ENCODE peak calls at places on chromosomes 13 and 19, in nine cellular contexts. F, Z, X, U, L, C, K, D and W are unnamed samples.

GRCh38 chr13:99320693-99321481 is 13.7 kb upstream of the GPR183 start:
- DNase-seq in C (no peak), U (no peak), Z (peak), D (peak), L (peak), X (peak), F (no peak), K (peak), W (no peak)

GRCh38 chr13:49996951-49997895 is at the start of gene TRIM13:
- DNase-seq in X (peak), F (peak), U (peak), Z (peak), D (peak), K (peak), C (peak), L (peak), W (peak)

GRCh38 chr13:85417807-85418206 is 381.4 kb downstream of the SLITRK6 start:
- DNase-seq in K (no peak), F (no peak), D (peak), L (no peak), X (no peak), C (no peak), Z (no peak), U (no peak), W (no peak)

GRCh38 chr13:44232729-44233128 is 140.9 kb upstream of the SERP2 start:
- DNase-seq in U (no peak), L (no peak), F (no peak), C (peak), Z (no peak), D (no peak), K (no peak), X (no peak), W (no peak)

GRCh38 chr19:17327068-17327653 is 7.5 kb downstream of the ANO8 start:
- DNase-seq in X (no peak), L (no peak), K (no peak), Z (no peak), C (no peak), U (no peak), F (no peak), D (no peak), W (no peak)

GRCh38 chr19:45423589-45424190 is at the start of gene ERCC1:
- DNase-seq in C (peak), K (peak), D (peak), Z (peak), F (peak), L (peak), X (peak), U (peak), W (peak)

GRCh38 chr19:7869910-7870511 is 4.2 kb downstream of the PRR36 start:
- DNase-seq in X (peak), F (peak), U (no peak), L (peak), C (peak), K (no peak), D (no peak), Z (peak), W (no peak)

GRCh38 chr19:38361633-38362075 is 12.7 kb upstream of the PSMD8 start:
- DNase-seq in U (peak), L (peak), X (peak), K (peak), D (peak), F (peak), C (peak), Z (peak), W (peak)

GRCh38 chr13:90947976-90948375 is 399.5 kb upstream of the MIR17HG start:
- DNase-seq in F (no peak), Z (no peak), C (no peak), U (no peak), X (no peak), K (no peak), D (peak), L (no peak), W (no peak)

GRCh38 chr19:5832049-5832448 is 7.5 kb downstream of the FUT6 start:
- DNase-seq in U (no peak), X (no peak), L (no peak), K (no peak), Z (no peak), C (no peak), D (no peak), F (no peak), W (no peak)

GRCh38 chr13:100443278-100443997 is 145.2 kb downstream of the GGACT start:
- DNase-seq in K (no peak), C (no peak), F (no peak), U (no peak), Z (no peak), L (no peak), D (no peak), X (no peak), W (no peak)

GRCh38 chr19:2207991-2208860 is 27.9 kb downstream of the PLEKHJ1 start:
- DNase-seq in X (peak), U (peak), C (peak), K (peak), L (no peak), F (peak), D (peak), Z (peak), W (no peak)

GRCh38 chr19:4581381-4582111 is 22.1 kb upstream of the SEMA6B start:
- DNase-seq in F (peak), X (no peak), L (no peak), Z (peak), C (peak), U (no peak), D (peak), K (peak), W (no peak)

GRCh38 chr13:21218351-21219043 is 42.0 kb downstream of the MRPL57 start:
- DNase-seq in X (no peak), L (no peak), F (no peak), D (no peak), Z (no peak), U (no peak), K (no peak), C (no peak), W (no peak)

GRCh38 chr19:1837625-1838105 is 10.6 kb downstream of the REXO1 start:
- DNase-seq in X (no peak), Z (peak), C (peak), L (peak), D (no peak), U (peak), F (peak), K (no peak), W (peak)

GRCh38 chr19:925912-926594 is at the start of gene ARID3A:
- DNase-seq in L (peak), K (no peak), D (peak), C (peak), X (no peak), F (peak), U (peak), Z (peak), W (no peak)

GRCh38 chr13:79709526-79709925 is 228.6 kb downstream of the NDFIP2 start:
- DNase-seq in D (peak), C (no peak), Z (no peak), F (no peak), X (no peak), L (no peak), U (no peak), K (peak), W (no peak)

GRCh38 chr13:39106216-39106995 is 68.2 kb downstream of the NHLRC3 start:
- DNase-seq in C (no peak), F (no peak), L (no peak), U (no peak), Z (no peak), X (no peak), K (peak), D (no peak), W (no peak)

GRCh38 chr19:42092350-42092749 is 16.4 kb downstream of the ZNF574 start:
- DNase-seq in U (no peak), D (no peak), X (peak), Z (peak), K (no peak), C (no peak), L (peak), F (no peak), W (peak)

GRCh38 chr13:24135674-24136300 is 24.7 kb upstream of the SPATA13 start:
- DNase-seq in D (peak), K (peak), L (no peak), X (no peak), Z (no peak), C (no peak), U (no peak), F (no peak), W (no peak)

GRCh38 chr19:31135841-31136240 is 213.4 kb downstream of the TSHZ3 start:
- DNase-seq in C (no peak), D (peak), F (no peak), Z (no peak), U (no peak), X (no peak), L (no peak), K (no peak), W (no peak)

GRCh38 chr13:30735025-30735967 is at the start of gene ALOX5AP:
- DNase-seq in U (no peak), K (no peak), C (no peak), D (no peak), X (no peak), Z (peak), L (no peak), F (no peak), W (no peak)

GRCh38 chr13:80265348-80265747 is 75.6 kb downstream of the SPRY2 start:
- DNase-seq in D (no peak), C (no peak), F (no peak), X (no peak), L (no peak), U (no peak), K (no peak), Z (no peak), W (no peak)

GRCh38 chr19:19113040-19113541 is 25.2 kb downstream of the TMEM161A start:
- DNase-seq in F (peak), L (no peak), X (peak), C (peak), D (peak), Z (no peak), U (no peak), K (peak), W (no peak)
- TF ChIP-seq CTCF in F (no peak), L (no peak), X (no peak), C (no peak), D (no peak), Z (no peak), U (no peak), K (no peak), W (no peak)

GRCh38 chr19:35127871-35128270 is 7.0 kb downstream of the LGI4 start:
- DNase-seq in C (no peak), X (no peak), U (no peak), D (no peak), F (no peak), L (no peak), K (no peak), Z (no peak), W (no peak)
- TF ChIP-seq CTCF in C (no peak), X (no peak), U (no peak), D (no peak), F (no peak), L (no peak), K (no peak), Z (no peak), W (no peak)

DNA sequence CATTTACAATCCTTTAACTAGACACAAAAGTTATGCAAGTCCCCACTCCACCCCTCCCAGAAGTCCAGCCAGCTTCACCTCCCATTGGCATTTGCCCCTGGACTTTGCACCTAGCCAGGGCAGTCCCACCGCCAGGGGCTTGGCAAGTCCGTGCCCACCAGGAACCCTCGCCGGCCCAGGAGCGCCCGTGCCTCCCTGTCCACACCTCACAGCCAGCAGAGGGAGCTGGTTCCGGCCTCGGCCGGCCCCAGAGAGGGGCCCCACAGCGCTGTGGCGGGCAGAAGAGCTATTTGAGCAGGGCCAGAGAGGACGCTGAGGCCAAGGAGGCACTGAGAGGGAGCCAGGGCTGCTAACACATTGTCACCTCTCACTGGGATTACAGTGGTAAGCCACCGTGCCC is 796.6 kb upstream of the PCDH20 start:
- DNase-seq in U (no peak), K (no peak), L (no peak), X (no peak), C (no peak), Z (no peak), F (no peak), D (no peak), W (no peak)
- TF ChIP-seq CTCF in U (no peak), K (no peak), L (no peak), X (no peak), C (no peak), Z (no peak), F (no peak), D (no peak), W (no peak)

DNA sequence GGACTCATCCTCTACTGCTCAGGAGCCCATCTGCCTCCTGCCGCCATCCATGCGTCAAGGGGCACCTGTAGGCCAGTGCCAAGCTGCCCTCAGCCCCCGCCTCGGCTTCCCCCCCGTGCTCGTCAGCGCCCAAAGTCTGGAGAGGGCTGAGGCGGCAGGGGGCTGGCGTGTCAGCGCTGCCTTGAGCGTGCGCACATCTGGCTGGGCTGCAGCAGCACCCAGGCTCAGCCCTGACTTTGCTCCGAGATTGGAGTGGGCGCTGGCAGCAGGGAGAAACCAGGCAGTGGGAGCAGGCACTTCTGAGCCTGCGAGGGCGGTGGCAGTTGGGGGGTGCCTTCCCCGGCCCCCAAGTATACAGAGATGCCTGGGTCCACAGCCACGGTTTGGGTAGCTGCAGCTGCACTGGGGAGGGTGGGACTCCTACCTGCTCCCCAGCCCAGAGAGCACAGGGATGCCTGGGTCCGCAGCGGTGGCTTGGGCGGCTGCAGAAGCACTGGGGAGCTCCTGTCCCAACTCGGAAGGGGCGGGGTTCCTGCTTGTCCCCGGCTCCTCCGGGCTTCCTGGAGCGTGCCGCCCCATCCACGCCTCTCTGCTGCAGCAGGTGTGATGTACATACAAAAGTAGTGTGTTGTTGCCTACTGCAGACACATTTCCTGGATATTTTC is 44.8 kb upstream of the LPAR6 start:
- DNase-seq in K (no peak), Z (no peak), U (no peak), X (no peak), D (no peak), F (no peak), L (no peak), C (no peak), W (no peak)
- TF ChIP-seq CTCF in K (no peak), Z (no peak), U (no peak), X (no peak), D (no peak), F (no peak), L (no peak), C (no peak), W (no peak)

GRCh38 chr19:15584541-15585115 is 30.4 kb upstream of the CYP4F8 start:
- DNase-seq in X (peak), L (peak), F (peak), D (peak), C (peak), U (peak), Z (peak), K (peak), W (peak)
- TF ChIP-seq CTCF in X (peak), L (peak), F (peak), D (peak), C (peak), U (peak), Z (peak), K (peak), W (peak)

GRCh38 chr13:110216403-110217041 is 90.4 kb downstream of the COL4A1 start:
- DNase-seq in D (peak), C (no peak), X (no peak), Z (peak), K (peak), F (no peak), U (no peak), L (no peak), W (no peak)

GRCh38 chr13:110215606-110216005 is 91.4 kb downstream of the COL4A1 start:
- DNase-seq in F (no peak), C (no peak), D (no peak), X (no peak), L (no peak), U (no peak), K (no peak), Z (no peak), W (no peak)

GRCh38 chr13:110217811-110218210 is 89.1 kb downstream of the COL4A1 start:
- DNase-seq in L (no peak), X (no peak), K (no peak), U (no peak), Z (no peak), C (no peak), F (no peak), D (no peak), W (no peak)

GRCh38 chr13:110214637-110215036 is 92.3 kb downstream of the COL4A1 start:
- DNase-seq in Z (no peak), K (no peak), F (no peak), L (no peak), X (no peak), C (no peak), D (no peak), U (no peak), W (no peak)

GRCh38 chr13:110216006-110216402 is 91.0 kb downstream of the COL4A1 start:
- DNase-seq in L (no peak), D (no peak), K (no peak), F (no peak), X (no peak), U (no peak), C (no peak), Z (no peak), W (no peak)
- TF ChIP-seq CTCF in L (no peak), D (no peak), K (no peak), F (no peak), X (no peak), U (no peak), C (no peak), Z (no peak), W (no peak)

DNA sequence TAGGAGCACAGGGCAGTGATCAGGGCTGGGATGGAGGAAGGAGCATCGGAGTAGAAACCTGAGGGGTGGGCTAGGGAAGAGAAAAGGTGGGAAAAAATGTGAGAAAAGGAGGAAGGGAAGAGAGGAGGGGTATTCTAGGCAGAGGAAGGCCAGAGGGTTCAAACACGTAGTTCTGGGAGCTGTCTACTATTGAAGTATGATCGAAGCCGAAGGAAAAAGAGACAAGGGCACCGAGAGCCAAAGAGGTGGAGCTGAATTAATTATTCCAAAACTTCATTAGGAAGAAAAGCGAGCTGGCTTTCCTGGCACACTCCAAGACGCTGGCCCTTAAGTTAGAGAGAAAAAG is 7.8 kb downstream of the DLL3 start:
- DNase-seq in F (no peak), D (no peak), X (no peak), Z (no peak), L (no peak), K (no peak), C (no peak), U (no peak), W (no peak)
- TF ChIP-seq CTCF in F (no peak), D (no peak), X (no peak), Z (no peak), L (no peak), K (no peak), C (no peak), U (no peak), W (no peak)

GRCh38 chr13:101474419-101474957 is 22.0 kb downstream of the ITGBL1 start:
- DNase-seq in F (peak), X (peak), C (peak), U (no peak), D (peak), Z (peak), L (no peak), K (peak), W (peak)
- TF ChIP-seq CTCF in F (peak), X (peak), C (peak), U (peak), D (peak), Z (peak), L (no peak), K (peak), W (no peak)